ENCODE peak calls at places on chromosome 16, in eight cellular contexts. V, B, I, H, Q, D, S and W are unnamed samples.

GRCh38 chr16:87410530-87410929 is 18.4 kb downstream of the MAP1LC3B start:
- DNase-seq in V (no peak), B (no peak), I (no peak), H (no peak), Q (no peak), D (no peak), S (no peak), W (no peak)

GRCh38 chr16:2166263-2167080 is 10.9 kb downstream of the TRAF7 start:
- DNase-seq in V (no peak), B (no peak), I (no peak), H (no peak), Q (no peak), D (no peak), S (no peak), W (no peak)

GRCh38 chr16:6104423-6104822 is 1006.8 kb upstream of the EEF2KMT start:
- DNase-seq in V (no peak), B (no peak), I (no peak), H (no peak), Q (no peak), D (no peak), S (no peak), W (no peak)

GRCh38 chr16:77374384-77374783 is 60.5 kb downstream of the ADAMTS18 start:
- DNase-seq in V (peak; percentile 7), B (no peak), I (no peak), H (no peak), Q (no peak), D (no peak), S (no peak), W (no peak)

GRCh38 chr16:2147981-2148671 is at the start of gene RAB26:
- DNase-seq in V (peak; percentile 75), B (peak; percentile 70), I (peak; percentile 42), H (peak; percentile 59), Q (no peak), D (peak; percentile 94), S (no peak), W (peak; percentile 87)

GRCh38 chr16:17316005-17316404 is 154.8 kb downstream of the XYLT1 start:
- DNase-seq in V (no peak), B (no peak), I (no peak), H (no peak), Q (no peak), D (no peak), S (no peak), W (no peak)

GRCh38 chr16:82715833-82716232 is 89.1 kb downstream of the CDH13 start:
- DNase-seq in V (no peak), B (no peak), I (no peak), H (no peak), Q (peak; percentile 14), D (no peak), S (no peak), W (no peak)

GRCh38 chr16:931651-932500 is 38.9 kb downstream of the LMF1 start:
- DNase-seq in V (no peak), B (no peak), I (no peak), H (no peak), Q (no peak), D (no peak), S (no peak), W (no peak)

GRCh38 chr16:55478827-55479559 is at the start of gene MMP2:
- DNase-seq in V (peak; percentile 23), B (no peak), I (no peak), H (peak; percentile 68), Q (no peak), D (peak; percentile 87), S (no peak), W (peak; percentile 47)

GRCh38 chr16:4700380-4700996 is 7.1 kb downstream of the NUDT16L1 start:
- DNase-seq in V (no peak), B (no peak), I (peak; percentile 73), H (no peak), Q (no peak), D (no peak), S (no peak), W (no peak)